ENCODE peak calls at places on chromosome 17, in five cellular contexts. One of them, this sample, is unnamed.

GRCh38 chr17:51461578-51462004 is 201.2 kb downstream of the UTP18 start:
- DNase-seq in neuronal stem cell: peak; percentile 35
- DNase-seq in trophoblast cell: peak; percentile 70
- DNase-seq in H9: peak; percentile 92
- DNase-seq in H1: peak; percentile 85
- DNase-seq in this sample: peak; percentile 6

GRCh38 chr17:64107517-64108235 is 22.3 kb downstream of the ERN1 start:
- DNase-seq in neuronal stem cell: no peak
- DNase-seq in trophoblast cell: no peak
- DNase-seq in H9: no peak
- DNase-seq in H1: no peak
- DNase-seq in this sample: no peak

GRCh38 chr17:263773-264172 is 82.3 kb upstream of the DOC2B start:
- DNase-seq in neuronal stem cell: no peak
- DNase-seq in trophoblast cell: no peak
- DNase-seq in H9: no peak
- DNase-seq in H1: peak; percentile 19
- DNase-seq in this sample: no peak

GRCh38 chr17:17402558-17402957 is 74.2 kb upstream of the MED9 start:
- DNase-seq in neuronal stem cell: no peak
- DNase-seq in trophoblast cell: peak; percentile 30
- DNase-seq in H9: no peak
- DNase-seq in H1: no peak
- DNase-seq in this sample: no peak

GRCh38 chr17:7885357-7886226 is 3.0 kb upstream of the CHD3 start:
- DNase-seq in neuronal stem cell: peak; percentile 70
- DNase-seq in trophoblast cell: peak; percentile 49
- DNase-seq in H9: peak; percentile 58
- DNase-seq in H1: peak; percentile 66
- DNase-seq in this sample: peak; percentile 64

GRCh38 chr17:64262422-64263260 is at the start of gene TEX2:
- DNase-seq in neuronal stem cell: no peak
- DNase-seq in trophoblast cell: peak; percentile 37
- DNase-seq in H9: peak; percentile 41
- DNase-seq in H1: peak; percentile 54
- DNase-seq in this sample: peak; percentile 44

GRCh38 chr17:8728991-8729390 is 15.6 kb downstream of the CCDC42 start:
- DNase-seq in neuronal stem cell: no peak
- DNase-seq in trophoblast cell: no peak
- DNase-seq in H9: no peak
- DNase-seq in H1: no peak
- DNase-seq in this sample: no peak

GRCh38 chr17:14940112-14940945 is 324.8 kb downstream of the PMP22 start:
- DNase-seq in neuronal stem cell: no peak
- DNase-seq in trophoblast cell: no peak
- DNase-seq in H9: no peak
- DNase-seq in H1: no peak
- DNase-seq in this sample: no peak

GRCh38 chr17:72025113-72025512 is 95.7 kb upstream of the SOX9 start:
- DNase-seq in neuronal stem cell: no peak
- DNase-seq in trophoblast cell: no peak
- DNase-seq in H9: no peak
- DNase-seq in H1: no peak
- DNase-seq in this sample: no peak

GRCh38 chr17:66548659-66549311 is 246.4 kb downstream of the PRKCA start:
- DNase-seq in neuronal stem cell: no peak
- DNase-seq in trophoblast cell: no peak
- DNase-seq in H9: no peak
- DNase-seq in H1: no peak
- DNase-seq in this sample: peak; percentile 63

GRCh38 chr17:17425005-17425404 is 51.8 kb upstream of the MED9 start:
- DNase-seq in neuronal stem cell: no peak
- DNase-seq in trophoblast cell: peak; percentile 46
- DNase-seq in H9: peak; percentile 54
- DNase-seq in H1: no peak
- DNase-seq in this sample: no peak

GRCh38 chr17:10513284-10514067 is 4.9 kb downstream of the MYH1 start:
- DNase-seq in neuronal stem cell: no peak
- DNase-seq in trophoblast cell: no peak
- DNase-seq in H9: no peak
- DNase-seq in H1: no peak
- DNase-seq in this sample: peak; percentile 34

GRCh38 chr17:44922136-44922535 is 6.8 kb upstream of the GFAP start:
- DNase-seq in neuronal stem cell: no peak
- DNase-seq in trophoblast cell: no peak
- DNase-seq in H9: no peak
- DNase-seq in H1: no peak
- DNase-seq in this sample: no peak

GRCh38 chr17:72761431-72761830 is 331.1 kb downstream of the SLC39A11 start:
- DNase-seq in neuronal stem cell: no peak
- DNase-seq in trophoblast cell: no peak
- DNase-seq in H9: no peak
- DNase-seq in H1: no peak
- DNase-seq in this sample: no peak

GRCh38 chr17:8375738-8376259 is 705 bp downstream of the KRABD2 start:
- DNase-seq in neuronal stem cell: no peak
- DNase-seq in trophoblast cell: peak; percentile 44
- DNase-seq in H9: no peak
- DNase-seq in H1: no peak
- DNase-seq in this sample: no peak

GRCh38 chr17:58338907-58339774 is 10.5 kb upstream of the TSPOAP1 start:
- DNase-seq in neuronal stem cell: no peak
- DNase-seq in trophoblast cell: no peak
- DNase-seq in H9: peak; percentile 95
- DNase-seq in H1: peak; percentile 73
- DNase-seq in this sample: peak; percentile 64
- H3K27ac ChIP-seq in neuronal stem cell: peak overlapping the region; percentile 26
- H3K27ac ChIP-seq in trophoblast cell: no peak overlapping the region
- H3K27ac ChIP-seq in H9: peak overlapping the region; percentile 34
- H3K27ac ChIP-seq in H1: peak overlapping the region; percentile 70
- H3K27ac ChIP-seq in this sample: peak overlapping the region; percentile 38

DNA sequence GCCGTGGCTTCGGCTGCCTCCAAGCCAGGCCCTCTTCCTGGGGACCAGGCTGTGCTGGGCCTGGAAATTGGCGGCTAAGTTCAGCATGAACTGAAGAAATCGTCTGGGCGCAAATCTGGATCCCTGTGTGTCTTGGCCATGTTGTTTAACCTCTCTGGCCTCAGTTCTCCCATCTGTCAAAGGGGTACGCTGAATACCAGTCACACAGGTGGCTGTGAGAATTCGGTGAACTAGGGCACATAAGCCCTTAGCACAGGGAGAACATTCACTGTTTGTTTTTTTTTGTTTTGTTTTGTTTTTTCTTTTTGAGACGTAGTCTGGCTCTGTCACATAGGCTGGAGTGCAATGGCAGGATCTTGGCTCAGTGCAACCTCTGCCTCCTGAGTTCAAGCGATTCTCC is 19.0 kb downstream of the LASP1 start:
- DNase-seq in neuronal stem cell: no peak
- DNase-seq in trophoblast cell: no peak
- DNase-seq in H9: no peak
- DNase-seq in H1: no peak
- DNase-seq in this sample: no peak
- H2BK12ac ChIP-seq in neuronal stem cell: no peak overlapping the region
- H2BK12ac ChIP-seq in trophoblast cell: no peak overlapping the region
- H2BK12ac ChIP-seq in H9: no peak overlapping the region
- H2BK12ac ChIP-seq in H1: no peak overlapping the region
- H2BK12ac ChIP-seq in this sample: no peak overlapping the region

GRCh38 chr17:33288954-33289353 is 4.1 kb downstream of the ASIC2 start:
- DNase-seq in neuronal stem cell: no peak
- DNase-seq in trophoblast cell: peak; percentile 15
- DNase-seq in H9: peak; percentile 59
- DNase-seq in H1: no peak
- DNase-seq in this sample: no peak

GRCh38 chr17:33290156-33290697 is 2.9 kb downstream of the ASIC2 start:
- DNase-seq in neuronal stem cell: no peak
- DNase-seq in trophoblast cell: no peak
- DNase-seq in H9: no peak
- DNase-seq in H1: no peak
- DNase-seq in this sample: no peak

GRCh38 chr17:33292184-33292980 is 713 bp downstream of the ASIC2 start:
- DNase-seq in neuronal stem cell: peak; percentile 59
- DNase-seq in trophoblast cell: peak; percentile 50
- DNase-seq in H9: peak; percentile 77
- DNase-seq in H1: peak; percentile 78
- DNase-seq in this sample: peak; percentile 58

GRCh38 chr17:33292981-33293867 is at the start of gene ASIC2:
- DNase-seq in neuronal stem cell: peak; percentile 65
- DNase-seq in trophoblast cell: peak; percentile 57
- DNase-seq in H9: peak; percentile 78
- DNase-seq in H1: peak; percentile 71
- DNase-seq in this sample: peak; percentile 36

DNA sequence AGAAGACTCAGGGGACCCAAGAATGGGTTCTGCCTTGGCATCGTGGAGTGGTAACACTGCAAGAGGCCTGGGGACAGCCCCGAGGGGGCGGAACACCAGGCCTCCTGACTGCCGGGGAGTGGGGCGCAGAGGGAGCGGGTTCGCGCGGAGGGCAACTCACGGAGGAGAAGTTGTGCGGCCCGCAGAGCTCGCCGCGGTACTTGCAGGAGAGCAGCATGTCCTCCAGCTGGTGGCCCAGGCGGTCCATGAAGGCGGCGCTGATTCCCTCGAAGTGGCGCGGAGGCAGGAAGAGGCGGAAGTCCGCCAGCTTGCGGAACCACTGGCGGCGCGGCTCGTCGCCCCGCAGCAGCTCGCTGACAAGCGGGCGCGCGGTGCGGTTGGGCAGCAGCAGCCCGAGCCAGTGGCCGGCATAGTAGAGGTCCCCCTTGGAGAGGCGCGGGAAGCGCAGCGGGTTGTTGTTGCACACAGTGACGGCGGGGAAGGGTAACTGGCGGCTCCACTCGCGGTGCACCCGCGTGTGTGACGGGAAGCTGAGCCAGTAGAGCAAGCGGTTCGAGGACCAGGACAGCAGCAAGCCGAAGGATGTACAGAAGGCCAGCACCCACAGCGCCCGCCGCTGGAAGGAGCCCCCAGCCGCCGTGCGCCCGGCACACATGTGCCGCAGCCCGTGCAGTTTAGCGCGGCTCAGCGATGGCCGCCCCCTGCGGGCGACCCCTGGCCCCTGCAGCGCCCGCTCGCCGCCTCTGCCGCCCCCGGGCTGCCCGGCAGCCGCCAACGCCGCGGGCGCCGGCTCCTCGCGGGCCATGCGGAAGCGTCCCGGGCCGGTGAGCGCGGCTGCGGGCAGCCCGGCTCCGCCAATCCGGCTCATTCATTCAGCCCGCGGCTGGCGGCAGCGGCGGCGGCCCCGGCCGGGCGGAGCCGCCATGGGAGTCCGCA is 1.6 kb downstream of the ASIC2 start:
- DNase-seq in neuronal stem cell: peak; percentile 48
- DNase-seq in trophoblast cell: peak; percentile 75
- DNase-seq in H9: peak; percentile 81
- DNase-seq in H1: peak; percentile 73
- DNase-seq in this sample: peak; percentile 63
- H3K18ac ChIP-seq in neuronal stem cell: peak overlapping the region; percentile 90
- H3K18ac ChIP-seq in trophoblast cell: no peak overlapping the region
- H3K18ac ChIP-seq in H9: no peak overlapping the region
- H3K18ac ChIP-seq in H1: no peak overlapping the region
- H3K18ac ChIP-seq in this sample: peak overlapping the region; percentile 59

DNA sequence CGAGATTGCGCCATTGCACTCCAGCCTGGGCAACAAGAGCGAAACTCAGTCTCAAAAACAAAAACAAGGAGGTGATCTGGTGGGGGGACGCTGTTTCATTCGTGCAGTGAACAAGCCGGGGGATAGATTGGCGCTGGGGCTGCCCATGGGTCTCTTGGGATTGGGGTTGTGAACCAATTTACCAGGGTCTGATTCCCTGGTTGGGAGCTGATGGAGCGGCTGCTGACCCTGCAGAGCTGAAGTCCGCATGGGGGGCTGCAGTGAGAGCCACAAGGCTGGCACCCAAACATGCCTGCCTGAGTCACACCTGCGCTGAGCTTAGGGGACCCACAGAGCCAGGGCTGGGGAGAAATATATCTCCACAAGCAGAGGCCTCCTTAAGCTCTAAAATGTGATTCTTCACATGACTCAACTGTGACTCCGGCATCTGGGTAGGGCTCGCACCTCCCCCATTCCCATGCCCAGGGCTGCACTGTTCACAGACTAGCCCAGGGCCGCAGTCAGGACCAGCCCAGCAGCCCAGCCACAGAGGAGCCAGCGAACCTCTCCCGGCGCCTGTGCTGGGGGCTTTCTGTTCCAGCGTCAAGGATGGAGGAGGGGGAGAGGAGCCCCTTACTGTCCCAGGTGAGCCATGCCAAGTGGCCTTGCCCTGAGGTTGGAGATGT is 5.0 kb downstream of the TSPAN10 start:
- DNase-seq in neuronal stem cell: no peak
- DNase-seq in trophoblast cell: peak; percentile 72
- DNase-seq in H9: no peak
- DNase-seq in H1: no peak
- DNase-seq in this sample: peak; percentile 63
- H3K27ac ChIP-seq in neuronal stem cell: no peak overlapping the region
- H3K27ac ChIP-seq in trophoblast cell: no peak overlapping the region
- H3K27ac ChIP-seq in H9: no peak overlapping the region
- H3K27ac ChIP-seq in H1: no peak overlapping the region
- H3K27ac ChIP-seq in this sample: no peak overlapping the region

GRCh38 chr17:79873583-79873982 is 34.3 kb upstream of the CBX4 start:
- DNase-seq in neuronal stem cell: no peak
- DNase-seq in trophoblast cell: no peak
- DNase-seq in H9: no peak
- DNase-seq in H1: no peak
- DNase-seq in this sample: no peak
- H2BK12ac ChIP-seq in neuronal stem cell: no peak overlapping the region
- H2BK12ac ChIP-seq in trophoblast cell: no peak overlapping the region
- H2BK12ac ChIP-seq in H9: no peak overlapping the region
- H2BK12ac ChIP-seq in H1: no peak overlapping the region
- H2BK12ac ChIP-seq in this sample: no peak overlapping the region

GRCh38 chr17:28552201-28552999 is at the start of gene UNC119:
- DNase-seq in neuronal stem cell: peak; percentile 79
- DNase-seq in trophoblast cell: peak; percentile 74
- DNase-seq in H9: peak; percentile 87
- DNase-seq in H1: peak; percentile 88
- DNase-seq in this sample: peak; percentile 65
- H3K18ac ChIP-seq in neuronal stem cell: peak within 1 kb of the TSS; percentile 98
- H3K18ac ChIP-seq in trophoblast cell: peak within 1 kb of the TSS; percentile 86
- H3K18ac ChIP-seq in H9: no peak within 1 kb of the TSS
- H3K18ac ChIP-seq in H1: peak within 1 kb of the TSS; percentile 71
- H3K18ac ChIP-seq in this sample: peak within 1 kb of the TSS; percentile 63

DNA sequence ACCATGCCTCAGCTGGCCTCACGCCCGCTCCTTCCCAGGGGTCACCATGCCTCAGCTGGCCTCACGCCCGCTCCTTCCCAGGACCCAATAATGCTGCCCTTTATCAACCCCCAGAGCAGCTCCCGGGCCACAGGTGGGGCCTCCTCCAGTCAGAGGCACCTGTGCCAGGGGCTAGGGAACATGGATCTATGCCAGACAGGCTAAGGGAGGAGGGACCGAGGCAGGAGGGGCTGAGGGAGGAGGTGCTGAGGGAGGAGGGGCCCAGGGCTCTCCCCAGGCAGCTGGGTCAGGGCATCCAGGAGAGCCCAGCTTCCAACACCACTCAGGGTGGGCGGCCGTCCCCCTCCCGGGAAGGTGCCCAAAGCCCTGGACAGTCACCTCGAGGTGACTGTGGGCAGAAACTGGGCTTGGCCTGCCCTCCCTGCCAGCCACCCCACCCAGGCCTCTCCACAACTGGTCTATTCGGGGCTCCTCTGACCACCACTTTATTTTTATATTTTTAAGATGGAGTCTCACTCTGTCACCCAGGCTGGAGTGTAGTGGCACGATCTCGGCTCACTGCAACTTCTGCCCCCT is 19.4 kb downstream of the UTS2R start:
- DNase-seq in neuronal stem cell: no peak
- DNase-seq in trophoblast cell: no peak
- DNase-seq in H9: no peak
- DNase-seq in H1: no peak
- DNase-seq in this sample: no peak
- H3K27ac ChIP-seq in neuronal stem cell: no peak overlapping the region
- H3K27ac ChIP-seq in trophoblast cell: no peak overlapping the region
- H3K27ac ChIP-seq in H9: no peak overlapping the region
- H3K27ac ChIP-seq in H1: no peak overlapping the region
- H3K27ac ChIP-seq in this sample: no peak overlapping the region